ENCODE peak calls at places on chromosomes 11 and 22, in four cellular contexts. A, R, I and V are unnamed samples.
A peak's percentile ranks its signal among the peaks of the same experiment; 100 is the strongest.

GRCh38 chr11:70152244-70152643 is 50.9 kb upstream of the FADD start:
- DNase-seq in A (no peak), R (no peak), I (no peak), V (no peak)

GRCh38 chr22:25013634-25014033 is 61.1 kb downstream of the KIAA1671 start:
- DNase-seq in A (no peak), R (no peak), I (peak; percentile 78), V (no peak)

GRCh38 chr22:20131856-20132685 is 467 bp downstream of the ZDHHC8 start:
- DNase-seq in A (no peak), R (no peak), I (peak; percentile 30), V (peak; percentile 38)

GRCh38 chr11:1007279-1007678 is 29.2 kb downstream of the MUC6 start:
- DNase-seq in A (no peak), R (no peak), I (no peak), V (no peak)

GRCh38 chr22:49727881-49728563 is 99.7 kb downstream of the BRD1 start:
- DNase-seq in A (no peak), R (no peak), I (no peak), V (no peak)

GRCh38 chr11:12540913-12541587 is 133.2 kb upstream of the TEAD1 start:
- DNase-seq in A (peak; percentile 95), R (peak; percentile 77), I (peak; percentile 72), V (peak; percentile 94)

GRCh38 chr22:35380537-35381423 is at the start of gene HMOX1:
- DNase-seq in A (peak; percentile 94), R (peak; percentile 70), I (peak; percentile 95), V (peak; percentile 85)

GRCh38 chr11:71436861-71437260 is 11.3 kb downstream of the DHCR7 start:
- DNase-seq in A (no peak), R (no peak), I (no peak), V (no peak)

GRCh38 chr11:46617451-46618314 is at the start of gene ATG13:
- DNase-seq in A (peak; percentile 89), R (peak; percentile 77), I (peak; percentile 84), V (peak; percentile 69)

GRCh38 chr11:122398851-122399250 is 256.7 kb upstream of the UBASH3B start:
- DNase-seq in A (no peak), R (no peak), I (no peak), V (no peak)

GRCh38 chr22:19593991-19594569 is 69.9 kb upstream of the CLDN5 start:
- DNase-seq in A (no peak), R (no peak), I (no peak), V (no peak)

GRCh38 chr11:1220941-1221721 is 1.7 kb upstream of the MUC5B start:
- DNase-seq in A (no peak), R (no peak), I (no peak), V (no peak)

GRCh38 chr22:46967445-46968358 is 205.3 kb downstream of the TBC1D22A start:
- DNase-seq in A (no peak), R (no peak), I (no peak), V (no peak)

DNA sequence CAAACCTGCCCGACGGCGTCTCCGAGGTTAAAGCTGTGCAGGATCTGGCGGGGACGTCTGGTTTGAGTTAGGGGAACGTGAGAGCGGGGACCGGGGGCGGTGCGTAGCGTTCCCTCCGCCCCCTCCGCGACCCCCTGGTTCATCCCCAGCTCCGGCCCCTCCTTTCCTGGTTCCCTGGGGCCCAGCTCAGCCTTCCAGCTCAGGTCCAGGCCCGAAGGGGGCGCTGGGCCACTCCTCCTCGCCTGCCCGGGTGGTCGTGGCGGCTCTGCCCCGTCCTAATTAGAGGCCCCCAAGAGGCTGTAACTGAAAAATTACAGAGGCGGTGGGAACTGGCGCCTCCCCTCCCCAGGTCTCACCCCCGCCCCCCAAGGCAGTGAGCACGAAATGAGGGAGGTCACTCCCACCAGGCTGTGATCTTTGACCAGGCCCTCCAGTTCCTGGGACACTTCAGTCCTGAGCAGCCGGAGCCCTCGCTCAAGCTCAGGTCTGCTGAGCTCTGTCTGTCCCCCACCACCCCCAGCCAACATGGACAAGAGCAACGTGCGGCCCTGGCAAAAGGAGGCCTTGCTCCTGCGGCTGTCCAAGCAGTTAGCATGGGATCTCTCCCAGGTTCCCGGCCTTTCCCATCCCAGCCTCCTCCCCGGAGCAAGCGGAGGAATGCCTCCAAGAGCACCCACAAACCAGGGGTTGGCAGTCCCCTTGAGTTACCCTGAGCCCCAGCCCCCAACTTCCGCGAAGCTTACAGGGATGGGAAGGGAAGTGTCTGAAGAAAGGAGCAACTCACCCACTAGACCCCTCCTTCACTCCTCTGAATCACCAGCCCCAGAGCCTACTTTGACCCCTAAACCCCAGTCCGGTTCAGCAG is 3.3 kb downstream of the CD248 start:
- DNase-seq in A (peak; percentile 50), R (no peak), I (peak; percentile 50), V (peak; percentile 59)
- TF ChIP-seq CTCF in A (peak; percentile 46), R (peak; percentile 58), I (peak; percentile 51), V (peak; percentile 18)

GRCh38 chr11:130924750-130925149 is 8.5 kb upstream of the SNX19 start:
- DNase-seq in A (no peak), R (no peak), I (no peak), V (no peak)
- H3K4me3 ChIP-seq in A (no peak overlapping the region), R (no peak overlapping the region), I (no peak overlapping the region), V (no peak overlapping the region)

GRCh38 chr11:41431784-41432183 is 27.7 kb downstream of the LRRC4C start:
- DNase-seq in A (no peak), R (no peak), I (no peak), V (no peak)
- TF ChIP-seq CTCF in A (no peak), R (peak; percentile 58), I (no peak), V (peak; percentile 10)

GRCh38 chr11:63997801-63998332 is 11.6 kb downstream of the OTUB1 start:
- DNase-seq in A (no peak), R (no peak), I (no peak), V (no peak)
- H3K4me3 ChIP-seq in A (no peak overlapping the region), R (no peak overlapping the region), I (no peak overlapping the region), V (no peak overlapping the region)

GRCh38 chr11:65063532-65063931 is 5.2 kb upstream of the NAALADL1 start:
- DNase-seq in A (no peak), R (no peak), I (no peak), V (no peak)

GRCh38 chr11:65059523-65059922 is 1.2 kb upstream of the NAALADL1 start:
- DNase-seq in A (no peak), R (no peak), I (no peak), V (no peak)

GRCh38 chr11:65059959-65060824 is 1.8 kb upstream of the NAALADL1 start:
- DNase-seq in A (no peak), R (no peak), I (no peak), V (no peak)

GRCh38 chr11:65058419-65059054 is at the start of gene NAALADL1:
- DNase-seq in A (no peak), R (no peak), I (no peak), V (no peak)

GRCh38 chr11:65060913-65061408 is 2.6 kb upstream of the NAALADL1 start:
- DNase-seq in A (peak; percentile 19), R (no peak), I (peak; percentile 37), V (peak; percentile 38)
- TF ChIP-seq CTCF in A (peak; percentile 35), R (peak; percentile 62), I (peak; percentile 36), V (peak; percentile 33)

GRCh38 chr11:119338318-119338890 is 2.3 kb downstream of the C1QTNF5 start:
- DNase-seq in A (peak; percentile 79), R (peak; percentile 67), I (no peak), V (peak; percentile 70)

GRCh38 chr11:119339581-119340334 is 925 bp downstream of the C1QTNF5 start:
- DNase-seq in A (peak; percentile 57), R (no peak), I (peak; percentile 60), V (peak; percentile 46)

GRCh38 chr11:119340335-119341221 is at the start of gene C1QTNF5:
- DNase-seq in A (peak; percentile 85), R (no peak), I (peak; percentile 74), V (peak; percentile 67)

GRCh38 chr11:119337581-119338317 is 2.9 kb downstream of the C1QTNF5 start:
- DNase-seq in A (no peak), R (no peak), I (peak; percentile 93), V (peak; percentile 48)

DNA sequence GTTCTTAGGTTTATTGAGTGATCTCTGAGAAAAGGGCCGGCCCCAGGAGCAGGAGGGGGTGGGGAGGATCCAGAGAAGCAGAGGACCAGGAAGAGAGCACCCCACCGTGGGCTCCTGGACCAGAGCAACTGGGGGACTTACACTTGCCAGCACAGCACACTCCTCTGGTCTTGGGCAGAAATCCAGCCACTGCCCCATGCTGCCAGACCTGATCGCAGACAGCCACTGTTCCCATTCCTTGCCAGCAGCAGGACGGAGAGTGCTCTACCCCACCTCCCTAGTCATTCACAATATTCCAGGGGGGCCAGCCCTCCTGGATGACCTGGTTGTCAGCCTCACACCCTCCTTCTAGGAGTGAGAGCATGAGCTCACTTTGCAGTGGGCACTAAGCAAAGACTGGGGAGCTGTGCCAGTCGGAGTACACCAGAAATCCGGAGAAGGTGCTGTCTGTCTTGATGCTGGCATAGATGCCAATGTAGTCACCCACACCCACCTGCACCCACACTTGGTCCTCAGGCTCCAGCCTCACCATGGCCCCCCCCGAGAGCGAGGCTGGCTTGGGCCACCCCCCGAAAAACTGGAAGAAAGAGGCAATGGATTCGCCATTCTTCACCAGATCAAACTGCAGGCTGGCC is 1.6 kb downstream of the C1QTNF5 start:
- DNase-seq in A (no peak), R (no peak), I (no peak), V (no peak)
- H3K4me3 ChIP-seq in A (peak overlapping the region; percentile 71), R (no peak overlapping the region), I (peak overlapping the region; percentile 63), V (no peak overlapping the region)

DNA sequence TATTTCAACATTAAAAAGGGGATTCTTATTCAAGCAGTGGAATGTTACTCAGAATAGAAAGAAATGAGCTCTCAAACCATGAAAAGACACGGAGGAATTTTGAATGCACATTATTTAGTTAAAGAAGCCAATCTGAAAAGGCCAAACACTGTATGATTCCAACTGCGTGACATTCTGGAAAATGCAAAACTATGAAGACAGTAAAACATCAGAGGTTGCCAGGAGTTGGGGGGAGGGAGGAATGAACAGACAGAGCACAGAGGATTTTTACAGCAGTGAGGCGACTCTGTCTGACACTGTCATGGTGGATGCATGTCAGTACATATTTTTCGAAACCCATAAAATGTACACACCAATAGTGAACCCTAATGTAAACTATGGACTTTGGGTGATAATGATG is 22.9 kb upstream of the THY1 start:
- DNase-seq in A (peak; percentile 28), R (no peak), I (peak; percentile 48), V (no peak)
- TF ChIP-seq CTCF in A (no peak), R (no peak), I (no peak), V (no peak)

GRCh38 chr22:42959472-42960145 is 55.3 kb downstream of the PACSIN2 start:
- DNase-seq in A (peak; percentile 91), R (peak; percentile 94), I (peak; percentile 95), V (peak; percentile 74)
- H3K4me3 ChIP-seq in A (peak overlapping the region; percentile 27), R (peak overlapping the region; percentile 15), I (peak overlapping the region; percentile 24), V (no peak overlapping the region)